ENCODE peak calls at places on chromosomes 2 and 18, in five cellular contexts. H is activated naive CD4-positive, alpha-beta T cell; X is Kasumi-1; B is HL-60; I is HFFc6. T is an unnamed sample.

GRCh38 chr18:26746284-26747130 is 119.0 kb downstream of the AQP4 start:
- DNase-seq in H (no peak), X (no peak), B (no peak), I (no peak), T (no peak)

GRCh38 chr18:6610436-6610835 is 119.1 kb upstream of the ARHGAP28 start:
- DNase-seq in H (no peak), X (no peak), B (no peak), I (no peak), T (no peak)

GRCh38 chr2:166960702-166961101 is 72.4 kb downstream of the XIRP2 start:
- DNase-seq in H (no peak), X (no peak), B (no peak), I (no peak), T (no peak)

GRCh38 chr2:134127496-134127895 is 126.4 kb upstream of the MGAT5 start:
- DNase-seq in H (no peak), X (no peak), B (no peak), I (no peak), T (no peak)

GRCh38 chr2:88165604-88166003 is 4.5 kb upstream of the THNSL2 start:
- DNase-seq in H (no peak), X (no peak), B (no peak), I (no peak), T (no peak)

GRCh38 chr2:137980459-137980858 is 16.2 kb downstream of the HNMT start:
- DNase-seq in H (no peak), X (peak), B (peak), I (no peak), T (no peak)

GRCh38 chr2:240567137-240567871 is 980 bp upstream of the RNPEPL1 start:
- DNase-seq in H (no peak), X (no peak), B (no peak), I (no peak), T (peak)

GRCh38 chr2:29517421-29517820 is 402.2 kb downstream of the CLIP4 start:
- DNase-seq in H (no peak), X (no peak), B (no peak), I (no peak), T (no peak)

GRCh38 chr18:69948919-69949537 is 1.4 kb upstream of the CD226 start:
- DNase-seq in H (no peak), X (no peak), B (peak), I (no peak), T (no peak)

GRCh38 chr18:56900195-56901094 is 246.4 kb upstream of the BOD1L2 start:
- DNase-seq in H (no peak), X (no peak), B (no peak), I (no peak), T (no peak)

GRCh38 chr2:158719411-158719810 is 75.7 kb upstream of the DAPL1 start:
- DNase-seq in H (no peak), X (no peak), B (no peak), I (no peak), T (no peak)

GRCh38 chr2:44744961-44745360 is 196.5 kb upstream of the SIX3 start:
- DNase-seq in H (no peak), X (no peak), B (no peak), I (no peak), T (no peak)

GRCh38 chr2:238706163-238706562 is 141.7 kb upstream of the TWIST2 start:
- DNase-seq in H (no peak), X (no peak), B (no peak), I (no peak), T (no peak)

GRCh38 chr2:42227491-42227890 is 58.3 kb downstream of the EML4 start:
- DNase-seq in H (no peak), X (no peak), B (no peak), I (no peak), T (no peak)

T was measured in WTC11.